ENCODE peak calls at places on chromosomes 3 and 15, in eight cellular contexts. M is psoas muscle, H is endothelial cell, Z is RWPE1, U is GM12865, A is SK-N-SH, N is mammary epithelial cell, Y is cardiac muscle cell. D is an unnamed sample.

GRCh38 chr3:65855370-65856100 is 183.2 kb downstream of the MAGI1 start:
- DNase-seq in M (peak), H (no peak), Z (no peak), U (no peak), A (no peak), N (no peak), Y (peak), D (no peak)

GRCh38 chr15:68894208-68894607 is 36.1 kb upstream of the SPESP1 start:
- DNase-seq in M (no peak), H (no peak), Z (no peak), U (no peak), A (no peak), N (no peak), Y (no peak), D (no peak)

GRCh38 chr3:140752499-140752898 is 74.6 kb downstream of the TRIM42 start:
- DNase-seq in M (no peak), H (no peak), Z (no peak), U (no peak), A (no peak), N (peak), Y (no peak), D (no peak)

GRCh38 chr3:188066141-188066540 is 87.8 kb upstream of the LPP start:
- DNase-seq in M (no peak), H (no peak), Z (no peak), U (no peak), A (no peak), N (no peak), Y (no peak), D (no peak)

GRCh38 chr3:4820296-4821121 is 158.7 kb upstream of the BHLHE40 start:
- DNase-seq in M (no peak), H (no peak), Z (no peak), U (no peak), A (no peak), N (no peak), Y (no peak), D (no peak)

GRCh38 chr3:135329479-135329878 is 534.4 kb downstream of the EPHB1 start:
- DNase-seq in M (no peak), H (no peak), Z (no peak), U (no peak), A (peak), N (no peak), Y (no peak), D (no peak)

GRCh38 chr3:157335677-157336076 is 101.0 kb upstream of the PTX3 start:
- DNase-seq in M (no peak), H (peak), Z (no peak), U (no peak), A (no peak), N (no peak), Y (peak), D (peak)

GRCh38 chr3:106193876-106194275 is 325.1 kb upstream of the CBLB start:
- DNase-seq in M (no peak), H (no peak), Z (no peak), U (no peak), A (no peak), N (peak), Y (no peak), D (no peak)

GRCh38 chr3:119481079-119481478 is 12.3 kb downstream of the POGLUT1 start:
- DNase-seq in M (no peak), H (no peak), Z (peak), U (no peak), A (no peak), N (peak), Y (no peak), D (no peak)

GRCh38 chr3:55089211-55089610 is 161.4 kb upstream of the LRTM1 start:
- DNase-seq in M (no peak), H (no peak), Z (no peak), U (no peak), A (no peak), N (no peak), Y (peak), D (no peak)

GRCh38 chr15:79432345-79433311 is 492 bp downstream of the MINAR1 start:
- DNase-seq in M (no peak), H (no peak), Z (peak), U (no peak), A (peak), N (peak), Y (peak), D (no peak)

GRCh38 chr3:193572426-193572908 is 17.8 kb upstream of the ATP13A4 start:
- DNase-seq in M (peak), H (peak), Z (peak), U (peak), A (peak), N (peak), Y (peak), D (peak)

GRCh38 chr15:65460948-65461347 is 38.2 kb upstream of the IGDCC4 start:
- DNase-seq in M (no peak), H (no peak), Z (no peak), U (peak), A (no peak), N (peak), Y (peak), D (no peak)

DNA sequence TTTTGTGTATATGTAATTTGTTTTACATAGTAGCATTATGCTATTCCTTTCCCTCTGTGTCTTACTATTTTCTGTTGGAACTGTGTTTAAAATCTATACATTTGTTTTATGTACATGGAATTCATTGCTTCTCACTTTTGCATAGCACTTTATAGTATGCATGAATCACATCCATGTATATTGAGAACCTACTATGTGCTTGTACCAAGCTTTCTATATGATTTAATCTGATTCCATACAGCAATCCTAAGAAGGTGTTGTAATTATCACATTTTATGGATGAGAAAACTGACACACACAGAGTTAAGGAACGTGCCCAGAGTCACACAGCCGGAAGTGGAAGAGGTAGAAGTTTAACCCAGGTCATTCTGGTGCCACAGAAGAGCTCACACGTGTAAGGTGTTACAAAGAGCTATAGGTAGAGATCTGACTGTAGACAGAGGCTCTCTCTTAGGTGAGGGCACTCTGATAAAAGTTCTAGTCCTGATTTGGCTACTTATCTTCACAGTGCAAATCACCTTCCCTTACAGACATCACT is 3.5 kb upstream of the SMAD3 start:
- DNase-seq in M (no peak), H (no peak), Z (no peak), U (no peak), A (no peak), N (no peak), Y (no peak), D (no peak)
- TF ChIP-seq CTCF in M (no peak), H (no peak), Z (no peak), U (no peak), A (no peak), N (no peak), Y (no peak), D (no peak)

GRCh38 chr15:59355730-59356129 is 16.9 kb downstream of the MYO1E start:
- DNase-seq in M (no peak), H (no peak), Z (no peak), U (no peak), A (no peak), N (no peak), Y (no peak), D (no peak)
- TF ChIP-seq CTCF in M (no peak), H (no peak), Z (no peak), U (no peak), A (no peak), N (no peak), Y (no peak), D (no peak)

GRCh38 chr15:51912528-51912927 is 59.0 kb downstream of the LEO1 start:
- DNase-seq in M (no peak), H (no peak), Z (no peak), U (no peak), A (no peak), N (no peak), Y (no peak), D (no peak)

GRCh38 chr15:51917493-51917892 is 54.1 kb downstream of the LEO1 start:
- DNase-seq in M (no peak), H (peak), Z (peak), U (peak), A (peak), N (peak), Y (peak), D (peak)
- TF ChIP-seq CTCF in M (no peak), H (no peak), Z (peak), U (peak), A (peak), N (peak), Y (peak), D (peak)

DNA sequence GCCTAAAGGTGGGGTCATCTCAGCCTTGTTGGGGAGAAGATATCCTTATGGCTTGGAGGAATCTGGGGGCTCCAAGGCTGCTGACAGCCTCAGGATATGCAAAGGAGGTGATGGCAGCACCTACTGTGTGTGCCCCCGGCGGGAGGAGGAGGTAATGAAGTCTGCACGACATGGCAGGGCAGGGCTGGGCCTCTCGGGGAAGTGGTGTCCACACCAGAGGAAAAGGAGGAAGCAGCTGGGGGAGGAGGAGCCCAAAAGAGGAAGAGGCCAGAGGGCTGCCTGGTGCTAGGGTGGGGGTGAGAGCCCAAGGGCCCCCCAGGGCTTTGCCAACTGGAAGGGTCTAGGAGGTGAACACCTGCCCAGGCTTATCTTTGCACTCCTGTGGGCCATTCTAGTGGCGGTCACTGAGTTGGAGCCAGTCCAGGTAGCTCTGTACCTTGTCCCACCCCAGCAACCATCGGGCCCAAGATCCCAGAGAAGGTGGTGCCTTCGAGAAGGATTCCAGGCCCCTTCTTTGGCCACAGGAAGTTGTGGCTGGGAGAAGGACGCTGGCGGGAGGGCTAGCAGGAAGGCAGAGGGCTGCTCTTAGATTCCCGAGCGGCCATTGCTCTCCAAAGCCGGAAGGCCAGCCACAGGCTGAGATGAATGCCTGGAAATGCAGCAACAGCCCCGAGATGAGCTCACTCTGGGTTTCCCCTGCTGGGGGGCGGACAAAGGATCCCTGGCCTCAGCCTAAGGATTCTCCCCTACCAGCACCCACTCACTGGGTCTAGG is 7.0 kb downstream of the GNAI2 start:
- DNase-seq in M (peak), H (peak), Z (no peak), U (peak), A (no peak), N (peak), Y (peak), D (no peak)
- TF ChIP-seq CTCF in M (no peak), H (no peak), Z (no peak), U (no peak), A (no peak), N (no peak), Y (no peak), D (no peak)

GRCh38 chr3:112855883-112856282 is 9.2 kb upstream of the CD200R1L start:
- DNase-seq in M (no peak), H (no peak), Z (no peak), U (no peak), A (peak), N (no peak), Y (no peak), D (no peak)

GRCh38 chr3:112858410-112859069 is 11.9 kb upstream of the CD200R1L start:
- DNase-seq in M (no peak), H (no peak), Z (no peak), U (peak), A (no peak), N (peak), Y (peak), D (no peak)

GRCh38 chr3:112856537-112856936 is 9.9 kb upstream of the CD200R1L start:
- DNase-seq in M (no peak), H (no peak), Z (no peak), U (peak), A (peak), N (no peak), Y (no peak), D (no peak)

GRCh38 chr3:112860898-112861297 is 14.2 kb upstream of the CD200R1L start:
- DNase-seq in M (no peak), H (no peak), Z (no peak), U (no peak), A (no peak), N (no peak), Y (no peak), D (no peak)

GRCh38 chr3:112857526-112857925 is 10.9 kb upstream of the CD200R1L start:
- DNase-seq in M (no peak), H (no peak), Z (no peak), U (no peak), A (no peak), N (no peak), Y (no peak), D (no peak)
- TF ChIP-seq CTCF in M (no peak), H (no peak), Z (no peak), U (no peak), A (no peak), N (no peak), Y (no peak), D (no peak)

GRCh38 chr15:63035977-63036376 is 6.6 kb upstream of the TPM1 start:
- DNase-seq in M (no peak), H (no peak), Z (no peak), U (no peak), A (no peak), N (no peak), Y (no peak), D (no peak)
- TF ChIP-seq CTCF in M (peak), H (no peak), Z (no peak), U (no peak), A (no peak), N (no peak), Y (no peak), D (no peak)

GRCh38 chr3:114827495-114827894 is 319.6 kb downstream of the ZBTB20 start:
- DNase-seq in M (no peak), H (no peak), Z (peak), U (peak), A (peak), N (peak), Y (peak), D (peak)
- TF ChIP-seq CTCF in M (peak), H (peak), Z (peak), U (peak), A (peak), N (peak), Y (peak), D (peak)

GRCh38 chr3:179655236-179655635 is 2.4 kb downstream of the USP13 start:
- DNase-seq in M (no peak), H (no peak), Z (no peak), U (no peak), A (no peak), N (no peak), Y (no peak), D (no peak)

GRCh38 chr3:179653777-179654117 is 907 bp downstream of the USP13 start:
- DNase-seq in M (no peak), H (peak), Z (no peak), U (no peak), A (no peak), N (no peak), Y (no peak), D (no peak)

GRCh38 chr3:179651687-179652466 is 963 bp upstream of the USP13 start:
- DNase-seq in M (no peak), H (no peak), Z (no peak), U (no peak), A (peak), N (no peak), Y (no peak), D (no peak)

GRCh38 chr3:179652467-179653105 is at the start of gene USP13:
- DNase-seq in M (peak), H (peak), Z (peak), U (peak), A (peak), N (peak), Y (peak), D (peak)

GRCh38 chr3:179653106-179653776 is 401 bp downstream of the USP13 start:
- DNase-seq in M (peak), H (peak), Z (peak), U (peak), A (peak), N (peak), Y (peak), D (peak)
- TF ChIP-seq CTCF in M (no peak), H (no peak), Z (no peak), U (no peak), A (peak), N (no peak), Y (no peak), D (no peak)

GRCh38 chr15:55526559-55527036 is 18.6 kb upstream of the DNAAF4 start:
- DNase-seq in M (no peak), H (no peak), Z (peak), U (peak), A (peak), N (peak), Y (peak), D (peak)
- TF ChIP-seq CTCF in M (peak), H (peak), Z (peak), U (peak), A (peak), N (peak), Y (peak), D (peak)

GRCh38 chr15:58066042-58066867 is 744 bp upstream of the ALDH1A2 start:
- DNase-seq in M (peak), H (peak), Z (peak), U (peak), A (peak), N (peak), Y (peak), D (peak)
- TF ChIP-seq CTCF in M (peak), H (peak), Z (peak), U (peak), A (peak), N (peak), Y (peak), D (peak)

D was measured in Calu3.